ENCODE peak calls at places on chromosome X, in eight cellular contexts. B is GM12878, X is psoas muscle, I is neural progenitor cell, T is HCT116, V is suprapubic skin, U is GM23338, M is MM.1S. Z is an unnamed sample. For H3K4me1, the result is how much of the 10 kb centered on the place peaks cover.

GRCh38 chrX:119429471-119429870 is 30.3 kb downstream of the SLC25A43 start:
- DNase-seq in M (no peak), I (no peak), X (no peak), V (no peak), B (no peak), T (no peak), U (no peak), Z (no peak)

GRCh38 chrX:110155759-110156158 is 152.8 kb downstream of the TMEM164 start:
- DNase-seq in T (no peak), V (no peak), I (no peak), M (no peak), X (no peak), U (no peak), B (no peak), Z (no peak)

GRCh38 chrX:101057095-101057714 is 5.3 kb upstream of the TRMT2B start:
- DNase-seq in B (peak), X (no peak), I (no peak), V (no peak), T (no peak), M (no peak), U (no peak), Z (no peak)

GRCh38 chrX:111680988-111681779 is at the start of gene ALG13:
- DNase-seq in B (peak), U (peak), X (peak), T (peak), M (peak), V (peak), I (peak), Z (peak)

GRCh38 chrX:28586891-28587635 is at the start of gene IL1RAPL1:
- DNase-seq in X (no peak), I (peak), V (no peak), T (no peak), B (no peak), U (no peak), M (peak), Z (no peak)

GRCh38 chrX:137034508-137034872 is 695 bp upstream of the GPR101 start:
- DNase-seq in X (no peak), V (no peak), B (no peak), U (no peak), T (no peak), M (no peak), I (no peak), Z (no peak)

GRCh38 chrX:143058096-143058495 is 32.4 kb downstream of the SPANXN4 start:
- DNase-seq in M (no peak), B (no peak), V (no peak), I (peak), U (peak), X (no peak), T (no peak), Z (no peak)

GRCh38 chrX:122866527-122866926 is 317.6 kb upstream of the GRIA3 start:
- DNase-seq in T (no peak), U (no peak), I (no peak), X (no peak), M (no peak), B (no peak), V (no peak), Z (no peak)

GRCh38 chrX:95764972-95765451 is 919.6 kb upstream of the DIAPH2 start:
- DNase-seq in M (peak), U (peak), B (no peak), I (peak), X (no peak), T (no peak), V (no peak), Z (no peak)

GRCh38 chrX:70219938-70220764 is 14.3 kb upstream of the AWAT1 start:
- DNase-seq in B (no peak), V (no peak), M (no peak), T (peak), I (no peak), U (no peak), X (no peak), Z (peak)

GRCh38 chrX:13597928-13598327 is 28.5 kb downstream of the EGFL6 start:
- DNase-seq in I (no peak), T (no peak), V (no peak), M (no peak), B (no peak), U (no peak), X (no peak), Z (no peak)

GRCh38 chrX:41265615-41266014 is 68.3 kb upstream of the DDX3X start:
- DNase-seq in U (no peak), T (no peak), V (no peak), X (no peak), M (no peak), I (no peak), B (no peak), Z (no peak)

GRCh38 chrX:149131780-149132179 is 373.3 kb downstream of the IDS start:
- DNase-seq in U (no peak), T (no peak), B (no peak), M (no peak), V (no peak), I (no peak), X (no peak), Z (no peak)

GRCh38 chrX:94121799-94122198 is 447.8 kb downstream of the FAM133A start:
- DNase-seq in T (no peak), X (no peak), M (no peak), B (no peak), V (no peak), U (no peak), I (no peak), Z (no peak)

GRCh38 chrX:110383414-110383813 is 24.8 kb downstream of the RTL9 start:
- DNase-seq in V (no peak), U (no peak), B (no peak), M (no peak), X (no peak), T (no peak), I (no peak), Z (no peak)

GRCh38 chrX:31091819-31092218 is 20.0 kb upstream of the FTHL17 start:
- DNase-seq in U (no peak), X (no peak), I (no peak), M (no peak), V (no peak), B (no peak), T (no peak), Z (no peak)

GRCh38 chrX:14095702-14096101 is 66.0 kb upstream of the GEMIN8 start:
- DNase-seq in I (peak), B (peak), X (peak), M (peak), T (peak), U (peak), V (no peak), Z (no peak)

GRCh38 chrX:46637937-46638336 is 64.4 kb downstream of the CHST7 start:
- DNase-seq in X (no peak), B (peak), T (no peak), I (no peak), M (no peak), V (no peak), U (no peak), Z (no peak)

GRCh38 chrX:40083120-40083978 is 14.4 kb downstream of the BCOR start:
- DNase-seq in X (no peak), M (no peak), B (no peak), U (peak), I (peak), T (no peak), V (no peak), Z (peak)

GRCh38 chrX:42715689-42716022 is 62.3 kb downstream of the PPP1R2C start:
- DNase-seq in U (no peak), V (no peak), B (no peak), X (no peak), T (no peak), M (no peak), I (no peak), Z (no peak)

GRCh38 chrX:9257718-9258117 is 207.1 kb upstream of the TBL1X start:
- DNase-seq in V (no peak), M (no peak), U (no peak), I (no peak), X (no peak), B (no peak), T (no peak), Z (no peak)

GRCh38 chrX:9204560-9204959 is 170.6 kb upstream of the FAM9B start:
- DNase-seq in T (no peak), X (no peak), M (no peak), V (no peak), B (no peak), I (no peak), U (no peak), Z (no peak)

GRCh38 chrX:132023896-132024386 is 839 bp downstream of the STK26 start:
- DNase-seq in M (peak), X (no peak), T (no peak), V (peak), B (no peak), I (peak), U (peak), Z (peak)

GRCh38 chrX:131262738-131263679 is 26.1 kb downstream of the IGSF1 start:
- DNase-seq in X (no peak), T (peak), V (no peak), B (no peak), M (peak), I (peak), U (peak), Z (peak)

GRCh38 chrX:42708222-42708621 is 69.7 kb downstream of the PPP1R2C start:
- DNase-seq in U (no peak), M (no peak), B (no peak), V (no peak), X (no peak), T (no peak), I (no peak), Z (no peak)

GRCh38 chrX:55794420-55794819 is 76.9 kb downstream of the RRAGB start:
- DNase-seq in M (no peak), V (no peak), B (peak), X (no peak), I (no peak), U (no peak), T (no peak), Z (no peak)

GRCh38 chrX:3191821-3192220 is 150.6 kb downstream of the ARSF start:
- DNase-seq in M (no peak), T (no peak), B (no peak), I (no peak), V (no peak), X (no peak), U (no peak), Z (no peak)

GRCh38 chrX:135340827-135341226 is 31.5 kb downstream of the ETDC start:
- DNase-seq in M (no peak), I (no peak), U (no peak), B (no peak), T (no peak), V (no peak), X (no peak), Z (no peak)
- H3K4me3 ChIP-seq in M (no peak), I (peak), U (peak), B (peak), T (no peak), V (peak), X (peak), Z (no peak)

GRCh38 chrX:16547644-16548043 is 102.3 kb upstream of the S100G start:
- DNase-seq in T (no peak), U (no peak), V (no peak), I (no peak), X (no peak), B (no peak), M (no peak), Z (no peak)
- H3K4me1 ChIP-seq in T (under half), U (under half), V (under half), I (under half), X (under half), B (under half), M (under half), Z (under half)

GRCh38 chrX:20143111-20143510 is 1.5 kb upstream of the EIF1AX start:
- DNase-seq in I (no peak), T (no peak), X (no peak), B (no peak), U (no peak), M (no peak), V (no peak), Z (no peak)

GRCh38 chrX:20141281-20142220 is at the start of gene EIF1AX:
- DNase-seq in B (peak), I (peak), U (peak), M (peak), V (peak), X (peak), T (peak), Z (peak)

GRCh38 chrX:20139966-20140365 is 1.7 kb downstream of the EIF1AX start:
- DNase-seq in B (no peak), M (no peak), T (no peak), V (no peak), I (no peak), U (no peak), X (no peak), Z (no peak)

GRCh38 chrX:20143539-20143938 is 1.9 kb upstream of the EIF1AX start:
- DNase-seq in V (no peak), T (no peak), I (no peak), B (no peak), U (no peak), X (no peak), M (peak), Z (no peak)

GRCh38 chrX:20140410-20140809 is 1.2 kb downstream of the EIF1AX start:
- DNase-seq in U (no peak), M (no peak), T (no peak), V (no peak), X (no peak), B (no peak), I (no peak), Z (no peak)
- H3K4me3 ChIP-seq in U (peak), M (peak), T (peak), V (peak), X (peak), B (peak), I (peak), Z (no peak)

GRCh38 chrX:153726286-153727107 is 1.8 kb downstream of the ABCD1 start:
- DNase-seq in U (peak), I (peak), B (peak), M (peak), T (no peak), V (no peak), X (peak), Z (peak)
- H3K4me1 ChIP-seq in U (under half), I (under half), B (under half), M (under half), T (under half), V (half or more), X (under half), Z (under half)

DNA sequence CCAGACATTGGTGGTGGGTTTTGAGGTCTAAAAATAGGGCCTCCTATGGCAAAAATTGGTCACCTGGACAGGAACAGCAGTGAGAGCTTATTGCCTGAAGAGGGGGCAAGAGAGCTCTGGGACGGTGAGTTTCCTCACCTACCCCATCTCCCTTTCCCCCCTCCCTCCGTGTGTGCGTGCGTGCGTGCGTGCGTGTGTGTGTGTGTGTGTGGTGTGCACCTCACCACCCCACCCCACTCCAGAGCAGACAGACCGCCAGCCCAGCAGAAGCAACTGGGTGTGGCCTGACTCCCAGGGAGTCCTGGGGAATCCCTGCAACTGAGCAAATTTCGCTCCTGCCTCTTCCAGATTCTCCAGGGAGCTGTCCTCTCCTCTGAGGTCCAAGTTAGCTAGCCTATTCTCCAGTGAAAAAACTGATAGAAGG is 44.7 kb downstream of the PRPS1 start:
- DNase-seq in B (no peak), I (peak), U (peak), M (peak), V (peak), X (peak), T (peak), Z (peak)
- H3K4me3 ChIP-seq in B (no peak), I (no peak), U (peak), M (peak), V (peak), X (no peak), T (no peak), Z (no peak)

DNA sequence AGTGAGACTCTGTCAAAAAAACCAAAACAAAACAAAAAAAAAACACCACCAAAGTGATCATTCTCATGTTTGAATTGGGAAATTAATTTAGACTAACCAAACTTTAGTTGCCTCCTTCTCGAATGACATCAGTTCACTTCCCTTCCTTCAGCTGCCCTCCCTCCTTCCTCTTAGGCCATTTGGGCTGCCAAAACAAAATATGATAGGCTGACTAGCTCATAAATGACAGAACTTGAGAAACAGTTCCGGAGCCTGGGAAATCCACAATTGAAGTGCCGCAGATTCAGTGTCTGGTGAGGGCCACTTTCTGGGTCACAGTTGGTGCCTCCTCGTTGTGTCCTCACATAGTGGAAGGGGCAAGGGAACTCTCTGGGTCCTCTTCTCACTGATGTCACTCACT is 16.1 kb upstream of the WAS start:
- DNase-seq in T (no peak), V (no peak), B (no peak), M (no peak), X (no peak), I (no peak), U (no peak), Z (no peak)
- H3K4me1 ChIP-seq in T (under half), V (under half), B (under half), M (under half), X (under half), I (under half), U (under half), Z (under half)

GRCh38 chrX:106615041-106615440 is 3.3 kb downstream of the RADX start:
- DNase-seq in M (no peak), U (peak), I (no peak), V (no peak), T (no peak), B (no peak), X (no peak), Z (no peak)

GRCh38 chrX:106611323-106611681 is 476 bp upstream of the RADX start:
- DNase-seq in M (no peak), V (no peak), X (no peak), B (no peak), U (no peak), I (no peak), T (no peak), Z (no peak)

GRCh38 chrX:106613277-106613676 is 1.5 kb downstream of the RADX start:
- DNase-seq in V (no peak), M (no peak), T (no peak), X (no peak), I (no peak), B (no peak), U (no peak), Z (no peak)

GRCh38 chrX:106612403-106612789 is 618 bp downstream of the RADX start:
- DNase-seq in M (no peak), I (peak), U (peak), V (no peak), T (no peak), X (no peak), B (no peak), Z (no peak)

GRCh38 chrX:106611682-106612402 is at the start of gene RADX:
- DNase-seq in X (peak), V (peak), M (peak), I (peak), T (peak), B (peak), U (peak), Z (peak)
- H3K4me3 ChIP-seq in X (peak), V (peak), M (peak), I (peak), T (peak), B (peak), U (peak), Z (no peak)

GRCh38 chrX:72003811-72004750 is 93.4 kb downstream of the NHSL2 start:
- DNase-seq in I (peak), U (peak), B (no peak), X (peak), V (no peak), M (no peak), T (peak), Z (peak)
- H3K4me1 ChIP-seq in I (under half), U (under half), B (under half), X (under half), V (under half), M (under half), T (under half), Z (under half)

GRCh38 chrX:630007-630921 is at the start of gene SHOX:
- DNase-seq in T (no peak), U (peak), V (no peak), I (peak), B (no peak), M (no peak), X (no peak), Z (no peak)
- H3K4me3 ChIP-seq in T (no peak), U (peak), V (peak), I (peak), B (no peak), M (no peak), X (no peak), Z (no peak)

DNA sequence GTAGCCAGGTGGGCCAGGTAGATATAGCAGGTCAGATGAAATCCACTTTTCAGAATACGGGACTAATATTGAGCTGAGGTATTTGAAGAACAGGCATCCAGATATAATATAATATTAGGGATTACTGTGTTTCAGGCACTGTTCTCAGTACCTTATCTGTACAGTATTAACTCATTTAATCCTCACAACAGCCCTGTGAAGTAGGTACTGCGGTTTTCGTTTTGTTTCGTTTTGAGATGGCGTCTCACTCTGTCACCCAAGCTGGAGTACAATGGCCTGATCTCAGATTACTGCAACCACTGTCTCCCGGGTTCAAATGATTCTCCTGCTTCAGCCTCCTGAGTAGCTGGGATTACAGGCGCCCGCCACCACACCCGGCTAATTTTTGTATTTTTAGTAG is 129.6 kb downstream of the IL1RAPL2 start:
- DNase-seq in T (no peak), V (no peak), I (no peak), B (no peak), X (no peak), U (no peak), M (no peak), Z (no peak)
- H3K4me1 ChIP-seq in T (under half), V (under half), I (under half), B (under half), X (under half), U (under half), M (under half), Z (under half)

Z was measured in mucosa of descending colon.